ENCODE peak calls at places on chromosome 9, in nine cellular contexts. U, S, B, N, Z, W, L, E and C are unnamed samples.
A peak's percentile ranks its signal among the peaks of the same experiment; 100 is the strongest.

GRCh38 chr9:127783111-127783621 is 2.7 kb upstream of the CDK9 start:
- DNase-seq in W (no peak), B (no peak), U (no peak), N (no peak), Z (no peak), L (no peak), S (no peak), E (no peak), C (no peak)

GRCh38 chr9:87181670-87182069 is 234.4 kb upstream of the GAS1 start:
- DNase-seq in Z (no peak), L (no peak), W (no peak), S (no peak), N (no peak), U (no peak), B (no peak), E (no peak), C (no peak)

GRCh38 chr9:134742822-134743221 is 101.2 kb downstream of the COL5A1 start:
- DNase-seq in N (no peak), E (no peak), B (no peak), L (no peak), S (no peak), U (no peak), W (no peak), Z (no peak), C (no peak)

GRCh38 chr9:118609355-118610044 is 759.7 kb downstream of the BRINP1 start:
- DNase-seq in U (peak; percentile 18), N (peak; percentile 8), W (no peak), B (no peak), S (no peak), L (no peak), Z (no peak), E (no peak), C (no peak)

GRCh38 chr9:444528-444927 is 229.9 kb downstream of the DOCK8 start:
- DNase-seq in B (no peak), N (peak; percentile 22), S (no peak), U (no peak), L (no peak), W (no peak), E (no peak), Z (no peak), C (no peak)

GRCh38 chr9:114289106-114289505 is 33.8 kb upstream of the ORM1 start:
- DNase-seq in U (no peak), W (peak; percentile 67), E (no peak), L (peak; percentile 33), N (no peak), B (no peak), Z (peak; percentile 1), S (no peak), C (no peak)

GRCh38 chr9:21688108-21689102 is 114.0 kb upstream of the MTAP start:
- DNase-seq in E (no peak), Z (no peak), S (no peak), W (no peak), U (peak; percentile 51), N (peak; percentile 82), B (no peak), L (no peak), C (no peak)

GRCh38 chr9:89461302-89461701 is 36.6 kb downstream of the SEMA4D start:
- DNase-seq in N (peak; percentile 73), L (no peak), Z (no peak), E (no peak), W (no peak), B (no peak), U (no peak), S (no peak), C (no peak)

GRCh38 chr9:79663878-79664277 is 92.1 kb downstream of the TLE4 start:
- DNase-seq in L (no peak), U (no peak), N (no peak), W (no peak), S (no peak), B (no peak), E (no peak), Z (no peak), C (no peak)

GRCh38 chr9:34025811-34026210 is 22.9 kb downstream of the UBAP2 start:
- DNase-seq in E (no peak), W (no peak), Z (no peak), L (no peak), U (no peak), S (no peak), N (no peak), B (no peak), C (no peak)

DNA sequence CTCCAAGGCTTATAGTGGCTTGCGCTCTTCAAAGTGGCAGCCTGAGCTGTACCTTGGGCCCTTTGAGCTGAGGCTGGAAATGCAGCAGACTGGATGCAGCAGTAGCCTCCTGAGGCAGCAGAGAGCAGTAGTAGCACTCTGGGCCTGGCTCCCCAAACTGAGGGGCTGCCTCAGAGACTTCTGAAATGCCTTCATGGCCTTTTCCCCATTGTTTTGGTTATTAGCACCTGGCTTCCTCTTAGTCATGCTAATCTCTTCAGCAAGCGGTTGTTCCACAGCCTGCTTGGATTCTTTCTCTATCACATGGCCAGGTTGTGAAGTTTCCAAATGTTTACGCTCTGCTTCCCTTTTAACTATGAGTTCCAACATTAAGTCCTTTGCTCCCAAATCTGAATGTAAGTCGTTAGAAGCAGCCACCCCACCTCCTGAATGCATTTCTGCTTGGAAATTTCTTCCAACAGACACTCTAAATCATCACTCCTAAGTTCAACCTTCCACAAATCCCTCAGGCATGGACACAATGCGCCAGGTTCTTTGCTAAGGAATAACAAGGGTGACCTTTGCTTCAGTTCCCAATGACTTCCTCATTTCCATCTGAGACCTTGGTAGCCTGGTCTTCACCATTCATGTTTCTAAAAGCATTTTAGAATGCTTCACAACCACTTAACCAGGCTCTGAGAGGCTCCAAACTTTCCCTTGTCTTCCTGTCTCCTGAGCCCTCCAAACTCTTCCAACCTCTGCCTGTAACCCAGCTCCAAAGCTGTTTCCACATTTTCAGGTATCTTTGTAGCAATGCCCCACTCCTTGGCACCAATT is 145.8 kb downstream of the ZDHHC21 start:
- DNase-seq in L (no peak), E (no peak), Z (no peak), U (no peak), N (no peak), B (no peak), W (no peak), S (no peak), C (no peak)
- TF ChIP-seq CTCF in L (no peak), E (no peak), Z (no peak), U (no peak), N (no peak), B (no peak), W (no peak), S (peak; percentile 1), C (no peak)

GRCh38 chr9:82695704-82696103 is 367.2 kb downstream of the RASEF start:
- DNase-seq in N (no peak), Z (no peak), L (no peak), W (no peak), U (no peak), B (no peak), S (no peak), E (no peak), C (no peak)
- TF ChIP-seq CTCF in N (no peak), Z (no peak), L (no peak), W (no peak), U (no peak), B (no peak), S (no peak), E (no peak), C (no peak)

GRCh38 chr9:93682155-93682968 is 106.0 kb downstream of the PHF2 start:
- DNase-seq in W (peak; percentile 82), E (peak; percentile 34), S (peak; percentile 14), U (peak; percentile 66), N (peak; percentile 67), B (peak; percentile 79), L (peak; percentile 82), Z (no peak), C (peak; percentile 58)
- TF ChIP-seq CTCF in W (peak; percentile 89), E (peak; percentile 69), S (peak; percentile 89), U (peak; percentile 74), N (peak; percentile 86), B (peak; percentile 81), L (peak; percentile 88), Z (peak; percentile 78), C (peak; percentile 53)

GRCh38 chr9:121703014-121703734 is 51.7 kb downstream of the DAB2IP start:
- DNase-seq in U (no peak), W (no peak), N (no peak), Z (no peak), S (no peak), B (no peak), L (no peak), E (no peak), C (no peak)
- TF ChIP-seq CTCF in U (peak; percentile 9), W (peak; percentile 36), N (peak; percentile 20), Z (no peak), S (no peak), B (no peak), L (no peak), E (no peak), C (no peak)

GRCh38 chr9:128908372-128908771 is 12.4 kb upstream of the PHYHD1 start:
- DNase-seq in W (no peak), S (no peak), Z (no peak), L (no peak), B (no peak), U (no peak), N (no peak), E (no peak), C (no peak)
- TF ChIP-seq CTCF in W (no peak), S (no peak), Z (no peak), L (no peak), B (no peak), U (no peak), N (no peak), E (no peak), C (no peak)

GRCh38 chr9:133732351-133733073 is 5.6 kb downstream of the SARDH start:
- DNase-seq in S (no peak), N (no peak), W (peak; percentile 62), B (no peak), U (no peak), L (no peak), E (no peak), Z (no peak), C (no peak)
- TF ChIP-seq CTCF in S (no peak), N (no peak), W (no peak), B (no peak), U (no peak), L (no peak), E (no peak), Z (no peak), C (no peak)

GRCh38 chr9:123091459-123091858 is 58.0 kb downstream of the GPR21 start:
- DNase-seq in E (no peak), U (no peak), W (no peak), Z (no peak), N (no peak), S (no peak), B (no peak), L (no peak), C (no peak)
- TF ChIP-seq CTCF in E (no peak), U (peak; percentile 34), W (no peak), Z (no peak), N (no peak), S (peak; percentile 37), B (peak; percentile 26), L (no peak), C (peak; percentile 15)